ENCODE peak calls at places on chromosome 21, in ten cellular contexts. T, B, Z, K, A, G, R, I, C and D are unnamed samples.

GRCh38 chr21:14864211-14865021 is 200.4 kb downstream of the NRIP1 start:
- DNase-seq in T (peak; percentile 68), B (peak; percentile 56), Z (peak; percentile 93), K (peak; percentile 50), A (no peak), G (no peak), R (peak; percentile 50), I (no peak), C (no peak), D (peak; percentile 62)

GRCh38 chr21:38839683-38840286 is 34.1 kb downstream of the ETS2 start:
- DNase-seq in T (peak; percentile 92), B (no peak), Z (peak; percentile 97), K (peak; percentile 91), A (no peak), G (no peak), R (peak; percentile 72), I (peak; percentile 62), C (peak; percentile 21), D (peak; percentile 98)

GRCh38 chr21:45322231-45322959 is 34.7 kb upstream of the POFUT2 start:
- DNase-seq in T (no peak), B (no peak), Z (no peak), K (no peak), A (no peak), G (peak; percentile 70), R (no peak), I (no peak), C (no peak), D (no peak)

GRCh38 chr21:40351006-40351405 is 483.8 kb downstream of the PCP4 start:
- DNase-seq in T (no peak), B (no peak), Z (no peak), K (no peak), A (no peak), G (no peak), R (no peak), I (no peak), C (no peak), D (no peak)

GRCh38 chr21:43337901-43338655 is 88.9 kb downstream of the SIK1 start:
- DNase-seq in T (no peak), B (no peak), Z (no peak), K (no peak), A (no peak), G (no peak), R (no peak), I (no peak), C (no peak), D (no peak)

GRCh38 chr21:45403825-45404725 is 890 bp upstream of the COL18A1 start:
- DNase-seq in T (no peak), B (no peak), Z (peak; percentile 59), K (no peak), A (no peak), G (peak; percentile 94), R (peak; percentile 60), I (no peak), C (no peak), D (no peak)

GRCh38 chr21:29238052-29238966 is 60.4 kb upstream of the BACH1 start:
- DNase-seq in T (no peak), B (no peak), Z (peak; percentile 46), K (no peak), A (no peak), G (no peak), R (no peak), I (no peak), C (no peak), D (no peak)

GRCh38 chr21:14479387-14479786 is 66.7 kb downstream of the SAMSN1 start:
- DNase-seq in T (no peak), B (no peak), Z (no peak), K (no peak), A (no peak), G (no peak), R (no peak), I (no peak), C (no peak), D (no peak)

GRCh38 chr21:15841856-15842564 is 112.2 kb downstream of the USP25 start:
- DNase-seq in T (peak; percentile 72), B (no peak), Z (peak; percentile 76), K (peak; percentile 66), A (no peak), G (no peak), R (no peak), I (no peak), C (no peak), D (peak; percentile 62)

GRCh38 chr21:34912022-34912933 is 136.8 kb downstream of the RUNX1 start:
- DNase-seq in T (no peak), B (peak; percentile 89), Z (no peak), K (no peak), A (no peak), G (no peak), R (no peak), I (no peak), C (no peak), D (no peak)

GRCh38 chr21:44078411-44078981 is 28.7 kb upstream of the PWP2 start:
- DNase-seq in T (no peak), B (no peak), Z (no peak), K (no peak), A (no peak), G (peak; percentile 68), R (no peak), I (no peak), C (no peak), D (no peak)

GRCh38 chr21:45908536-45909237 is 72.9 kb upstream of the COL6A1 start:
- DNase-seq in T (no peak), B (no peak), Z (no peak), K (no peak), A (no peak), G (no peak), R (no peak), I (no peak), C (no peak), D (no peak)

GRCh38 chr21:36759348-36760083 is 60.6 kb downstream of the SIM2 start:
- DNase-seq in T (no peak), B (no peak), Z (no peak), K (no peak), A (no peak), G (no peak), R (no peak), I (no peak), C (no peak), D (no peak)

GRCh38 chr21:27024316-27024715 is 57.4 kb upstream of the ADAMTS5 start:
- DNase-seq in T (peak; percentile 30), B (no peak), Z (peak; percentile 27), K (no peak), A (no peak), G (no peak), R (no peak), I (peak; percentile 32), C (no peak), D (no peak)

GRCh38 chr21:28781602-28782274 is 210.9 kb downstream of the LTN1 start:
- DNase-seq in T (peak; percentile 41), B (peak; percentile 3), Z (peak; percentile 33), K (peak; percentile 23), A (no peak), G (peak; percentile 13), R (peak; percentile 9), I (no peak), C (peak; percentile 6), D (peak; percentile 11)

GRCh38 chr21:35099310-35099709 is 50.2 kb upstream of the RUNX1 start:
- DNase-seq in T (no peak), B (no peak), Z (no peak), K (no peak), A (no peak), G (no peak), R (no peak), I (no peak), C (no peak), D (no peak)

GRCh38 chr21:31900121-31900895 is 27.5 kb downstream of the HUNK start:
- DNase-seq in T (no peak), B (no peak), Z (no peak), K (no peak), A (no peak), G (no peak), R (no peak), I (no peak), C (no peak), D (no peak)

GRCh38 chr21:34042735-34043134 is 30.6 kb upstream of the MRPS6 start:
- DNase-seq in T (no peak), B (no peak), Z (no peak), K (no peak), A (no peak), G (no peak), R (no peak), I (no peak), C (no peak), D (no peak)

GRCh38 chr21:46295177-46295711 is 9.1 kb downstream of the YBEY start:
- DNase-seq in T (peak; percentile 31), B (no peak), Z (peak; percentile 30), K (peak; percentile 50), A (no peak), G (peak; percentile 75), R (peak; percentile 83), I (no peak), C (no peak), D (peak; percentile 85)

GRCh38 chr21:28714795-28715464 is 277.7 kb downstream of the LTN1 start:
- DNase-seq in T (peak; percentile 82), B (no peak), Z (peak; percentile 76), K (no peak), A (no peak), G (no peak), R (no peak), I (no peak), C (no peak), D (no peak)

GRCh38 chr21:16058896-16059295 is 329.1 kb downstream of the USP25 start:
- DNase-seq in T (no peak), B (no peak), Z (no peak), K (no peak), A (no peak), G (no peak), R (no peak), I (no peak), C (no peak), D (peak; percentile 14)

GRCh38 chr21:42160111-42160949 is 58.6 kb upstream of the ABCG1 start:
- DNase-seq in T (no peak), B (no peak), Z (no peak), K (no peak), A (no peak), G (peak; percentile 51), R (no peak), I (no peak), C (no peak), D (no peak)

GRCh38 chr21:20463362-20463761 is 534.8 kb upstream of the NCAM2 start:
- DNase-seq in T (no peak), B (no peak), Z (no peak), K (no peak), A (no peak), G (no peak), R (no peak), I (no peak), C (no peak), D (no peak)

GRCh38 chr21:37939251-37939650 is 23.0 kb upstream of the KCNJ6 start:
- DNase-seq in T (no peak), B (no peak), Z (no peak), K (no peak), A (no peak), G (no peak), R (no peak), I (no peak), C (no peak), D (no peak)

GRCh38 chr21:42039470-42039901 is 29.3 kb upstream of the ZBTB21 start:
- DNase-seq in T (peak; percentile 27), B (no peak), Z (peak; percentile 63), K (no peak), A (no peak), G (no peak), R (no peak), I (peak; percentile 35), C (no peak), D (peak; percentile 39)

GRCh38 chr21:45525153-45525909 is 16.9 kb downstream of the SLC19A1 start:
- DNase-seq in T (no peak), B (no peak), Z (no peak), K (no peak), A (no peak), G (no peak), R (no peak), I (no peak), C (no peak), D (no peak)

GRCh38 chr21:26032263-26032662 is 138.3 kb downstream of the APP start:
- DNase-seq in T (no peak), B (no peak), Z (no peak), K (peak; percentile 23), A (no peak), G (no peak), R (no peak), I (no peak), C (no peak), D (no peak)

GRCh38 chr21:45306832-45307571 is 19.3 kb upstream of the POFUT2 start:
- DNase-seq in T (no peak), B (no peak), Z (peak; percentile 74), K (no peak), A (no peak), G (peak; percentile 67), R (no peak), I (peak; percentile 71), C (no peak), D (no peak)